ENCODE peak calls at places on chromosome 4, in eight cellular contexts. X is fibroblast of lung, O is adipocyte, T is adrenal gland, I is IMR-90, G is colonic mucosa, K is endothelial cell of umbilical vein, W is GM12878. C is an unnamed sample. For H3K27me3 and H3K4me1, the result is how much of the 10 kb centered on the place peaks cover.

GRCh38 chr4:12179264-12179616 is 750.5 kb upstream of the HS3ST1 start:
- DNase-seq in X (no peak), O (no peak), T (no peak), I (no peak), G (no peak), K (no peak), W (no peak), C (no peak)

GRCh38 chr4:40038972-40039371 is 17.7 kb upstream of the N4BP2 start:
- DNase-seq in X (peak), O (no peak), T (no peak), I (peak), G (no peak), K (peak), W (no peak), C (no peak)

GRCh38 chr4:124872659-124873058 is 160.1 kb upstream of the ANKRD50 start:
- DNase-seq in X (no peak), O (no peak), T (no peak), I (no peak), G (no peak), K (no peak), W (no peak), C (no peak)

GRCh38 chr4:71167083-71167482 is 171.7 kb upstream of the SLC4A4 start:
- DNase-seq in X (no peak), O (no peak), T (no peak), I (no peak), G (no peak), K (no peak), W (no peak), C (no peak)

GRCh38 chr4:98642991-98643426 is 15.4 kb downstream of the TSPAN5 start:
- DNase-seq in X (peak), O (peak), T (no peak), I (peak), G (no peak), K (peak), W (no peak), C (no peak)

GRCh38 chr4:39495446-39496208 is 31.6 kb downstream of the UGDH start:
- DNase-seq in X (peak), O (peak), T (no peak), I (peak), G (no peak), K (no peak), W (no peak), C (no peak)

GRCh38 chr4:11529625-11530201 is 101.0 kb upstream of the HS3ST1 start:
- DNase-seq in X (peak), O (no peak), T (no peak), I (peak), G (no peak), K (peak), W (no peak), C (no peak)

GRCh38 chr4:87865960-87866598 is 33.3 kb downstream of the MEPE start:
- DNase-seq in X (peak), O (peak), T (no peak), I (peak), G (no peak), K (no peak), W (no peak), C (no peak)

GRCh38 chr4:10599574-10599973 is 85.0 kb downstream of the CLNK start:
- DNase-seq in X (no peak), O (no peak), T (no peak), I (peak), G (no peak), K (no peak), W (no peak), C (no peak)

GRCh38 chr4:27638163-27638915 is 777.7 kb downstream of the STIM2 start:
- DNase-seq in X (peak), O (no peak), T (no peak), I (no peak), G (no peak), K (no peak), W (no peak), C (no peak)

GRCh38 chr4:53744446-53745160 is 153.3 kb upstream of the LNX1 start:
- DNase-seq in X (no peak), O (no peak), T (no peak), I (no peak), G (no peak), K (no peak), W (no peak), C (no peak)

GRCh38 chr4:172758586-172759340 is 409.8 kb upstream of the GALNT7 start:
- DNase-seq in X (peak), O (peak), T (no peak), I (peak), G (no peak), K (no peak), W (no peak), C (no peak)

GRCh38 chr4:9703391-9703790 is 78.0 kb upstream of the DRD5 start:
- DNase-seq in X (no peak), O (peak), T (peak), I (no peak), G (peak), K (peak), W (peak), C (peak)

GRCh38 chr4:127549521-127549920 is 83.2 kb upstream of the INTU start:
- DNase-seq in X (peak), O (no peak), T (no peak), I (no peak), G (no peak), K (no peak), W (no peak), C (no peak)

GRCh38 chr4:128811571-128812359 is 2.3 kb downstream of the JADE1 start:
- DNase-seq in X (peak), O (peak), T (peak), I (peak), G (peak), K (peak), W (no peak), C (peak)

GRCh38 chr4:42736538-42736937 is 79.6 kb upstream of the ATP8A1 start:
- DNase-seq in X (no peak), O (no peak), T (no peak), I (no peak), G (no peak), K (no peak), W (no peak), C (no peak)

GRCh38 chr4:83219344-83219990 is 65.1 kb downstream of the COQ2 start:
- DNase-seq in X (peak), O (peak), T (no peak), I (no peak), G (no peak), K (peak), W (peak), C (no peak)

GRCh38 chr4:85170241-85170640 is 203.8 kb upstream of the WDFY3 start:
- DNase-seq in X (no peak), O (no peak), T (no peak), I (no peak), G (no peak), K (no peak), W (no peak), C (no peak)

GRCh38 chr4:13059015-13059414 is 425.1 kb downstream of the RAB28 start:
- DNase-seq in X (no peak), O (no peak), T (no peak), I (no peak), G (no peak), K (no peak), W (no peak), C (no peak)

GRCh38 chr4:75289843-75290616 is 224.2 kb downstream of the RCHY1 start:
- DNase-seq in X (no peak), O (peak), T (no peak), I (no peak), G (peak), K (no peak), W (peak), C (no peak)

GRCh38 chr4:10866691-10867090 is 182.1 kb upstream of the CLNK start:
- DNase-seq in X (no peak), O (no peak), T (no peak), I (no peak), G (no peak), K (no peak), W (no peak), C (no peak)

GRCh38 chr4:128698386-128698785 is 111.1 kb upstream of the JADE1 start:
- DNase-seq in X (no peak), O (no peak), T (no peak), I (no peak), G (no peak), K (no peak), W (no peak), C (no peak)

GRCh38 chr4:182916483-182917181 is 554 bp downstream of the DCTD start:
- DNase-seq in X (peak), O (peak), T (peak), I (peak), G (peak), K (peak), W (no peak), C (peak)

GRCh38 chr4:147820975-147821374 is 89.1 kb downstream of the ARHGAP10 start:
- DNase-seq in X (no peak), O (no peak), T (no peak), I (no peak), G (no peak), K (no peak), W (no peak), C (no peak)

GRCh38 chr4:19592391-19592790 is 659.3 kb upstream of the SLIT2 start:
- DNase-seq in X (peak), O (no peak), T (no peak), I (peak), G (no peak), K (no peak), W (no peak), C (no peak)

GRCh38 chr4:122100508-122100907 is 51.6 kb upstream of the BLTP1 start:
- DNase-seq in X (no peak), O (no peak), T (no peak), I (no peak), G (no peak), K (no peak), W (no peak), C (no peak)

DNA sequence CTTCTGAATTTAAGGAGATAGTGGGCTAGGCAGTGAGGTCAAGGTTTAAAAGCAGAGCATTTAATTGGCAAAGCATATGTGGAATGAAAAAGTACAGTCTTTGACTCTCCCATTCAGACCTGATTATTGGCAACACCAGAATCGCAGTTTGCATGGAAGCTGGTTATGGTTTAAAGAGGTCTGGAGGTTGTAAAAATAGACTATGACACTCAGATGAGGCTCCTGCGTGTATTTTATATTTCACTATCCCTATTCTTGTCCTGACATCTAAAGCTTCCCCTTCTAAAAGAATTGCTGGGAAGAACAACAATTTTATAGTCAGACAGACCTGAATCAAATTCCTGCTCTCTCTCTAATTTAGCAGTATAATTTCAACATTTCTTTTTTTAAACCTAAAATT is 302.9 kb downstream of the PCDH7 start:
- DNase-seq in X (no peak), O (no peak), T (no peak), I (no peak), G (no peak), K (no peak), W (no peak), C (no peak)
- H3K4me3 ChIP-seq in X (no peak), O (no peak), T (no peak), I (no peak), G (no peak), K (no peak), W (no peak), C (no peak)

DNA sequence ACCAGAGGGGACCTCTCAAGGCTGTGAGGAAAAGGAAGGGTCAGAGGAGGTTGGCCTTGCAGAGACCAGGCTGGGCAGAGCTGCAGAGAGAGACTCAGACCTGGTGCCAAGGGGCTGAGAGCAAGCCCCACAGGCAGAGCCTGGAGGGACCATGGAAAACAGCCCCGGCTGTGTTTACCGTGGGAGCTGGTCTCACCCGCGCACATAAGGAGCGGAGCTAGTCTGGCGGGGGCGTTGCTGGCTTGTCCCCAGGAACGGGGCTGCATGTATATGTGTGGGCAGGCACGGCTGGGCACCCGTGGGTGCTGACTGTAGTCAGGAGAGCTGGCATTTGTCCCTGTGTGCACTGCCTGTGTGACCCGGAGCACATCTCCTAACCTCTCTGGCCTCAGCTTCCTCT is 45.7 kb downstream of the C4orf50 start:
- DNase-seq in X (no peak), O (no peak), T (no peak), I (no peak), G (no peak), K (no peak), W (no peak), C (no peak)
- H3K27me3 ChIP-seq in X (under half), O (under half), T (under half), I (under half), G (under half), K (under half), W (under half), C (under half)

GRCh38 chr4:1172971-1173757 is 781 bp upstream of the SPON2 start:
- DNase-seq in X (no peak), O (peak), T (no peak), I (peak), G (peak), K (no peak), W (no peak), C (no peak)
- H3K4me1 ChIP-seq in X (under half), O (under half), T (under half), I (under half), G (under half), K (under half), W (under half), C (under half)

DNA sequence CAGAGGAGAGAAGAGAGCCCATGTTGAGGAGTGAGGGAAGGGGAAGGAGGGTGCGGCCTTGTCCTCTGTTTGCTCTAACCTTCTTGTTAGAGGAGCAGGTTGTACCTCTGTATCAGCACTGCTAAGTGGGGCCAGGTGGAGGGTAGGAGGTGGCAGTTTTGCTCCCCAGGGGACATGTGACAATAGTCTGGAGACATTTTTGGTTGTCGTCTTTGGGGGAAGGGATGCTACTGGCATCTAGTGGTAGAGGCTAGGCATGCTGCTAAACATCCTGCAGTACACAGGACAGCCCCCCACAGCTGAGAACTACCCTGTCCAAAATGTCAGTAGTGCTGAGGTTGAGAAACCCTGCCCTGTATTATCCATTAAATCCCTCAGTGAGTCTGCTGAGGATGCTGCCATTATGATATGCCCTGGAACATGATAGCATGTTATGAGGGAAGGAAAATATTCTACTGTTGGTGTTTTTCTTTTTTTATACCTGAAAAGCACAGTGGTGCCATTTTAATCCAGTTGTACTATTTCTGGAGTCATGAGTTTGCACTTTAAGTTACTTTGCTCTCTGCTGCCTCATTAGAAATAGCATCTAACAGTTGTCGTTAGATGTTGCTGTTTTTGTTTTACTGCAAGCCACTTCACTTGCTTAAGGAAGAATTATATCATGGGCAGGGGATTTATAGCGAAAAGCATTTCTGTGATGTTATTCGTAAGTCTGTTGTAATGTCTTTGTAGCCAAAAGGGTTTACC is 90.6 kb downstream of the LRP2BP start:
- DNase-seq in X (peak), O (peak), T (no peak), I (peak), G (no peak), K (peak), W (peak), C (no peak)
- H3K4me3 ChIP-seq in X (no peak), O (no peak), T (no peak), I (no peak), G (no peak), K (no peak), W (no peak), C (no peak)

GRCh38 chr4:101050836-101051205 is 296.5 kb downstream of the PPP3CA start:
- DNase-seq in X (no peak), O (no peak), T (no peak), I (no peak), G (no peak), K (no peak), W (no peak), C (no peak)

GRCh38 chr4:101055392-101055791 is 291.9 kb downstream of the PPP3CA start:
- DNase-seq in X (no peak), O (no peak), T (no peak), I (no peak), G (no peak), K (no peak), W (no peak), C (no peak)

GRCh38 chr4:101044766-101045165 is 302.6 kb downstream of the PPP3CA start:
- DNase-seq in X (no peak), O (no peak), T (no peak), I (no peak), G (no peak), K (no peak), W (no peak), C (no peak)

GRCh38 chr4:101049549-101050001 is 297.8 kb downstream of the PPP3CA start:
- DNase-seq in X (no peak), O (no peak), T (no peak), I (no peak), G (no peak), K (no peak), W (no peak), C (no peak)

GRCh38 chr4:101050088-101050835 is 297.1 kb downstream of the PPP3CA start:
- DNase-seq in X (no peak), O (no peak), T (no peak), I (no peak), G (no peak), K (no peak), W (no peak), C (no peak)
- H3K27me3 ChIP-seq in X (under half), O (under half), T (under half), I (under half), G (under half), K (under half), W (under half), C (under half)

GRCh38 chr4:184400891-184401290 is 73.5 kb downstream of the IRF2 start:
- DNase-seq in X (peak), O (no peak), T (no peak), I (no peak), G (no peak), K (peak), W (no peak), C (no peak)

GRCh38 chr4:184400375-184400870 is 73.9 kb downstream of the IRF2 start:
- DNase-seq in X (peak), O (peak), T (no peak), I (peak), G (no peak), K (peak), W (no peak), C (no peak)

GRCh38 chr4:184402740-184403383 is 71.5 kb downstream of the IRF2 start:
- DNase-seq in X (no peak), O (no peak), T (no peak), I (no peak), G (no peak), K (no peak), W (no peak), C (no peak)

GRCh38 chr4:184402239-184402638 is 72.1 kb downstream of the IRF2 start:
- DNase-seq in X (no peak), O (no peak), T (no peak), I (no peak), G (no peak), K (no peak), W (no peak), C (no peak)

GRCh38 chr4:184401397-184402171 is 72.8 kb downstream of the IRF2 start:
- DNase-seq in X (peak), O (no peak), T (no peak), I (no peak), G (no peak), K (peak), W (no peak), C (no peak)
- H3K4me1 ChIP-seq in X (under half), O (half or more), T (half or more), I (under half), G (under half), K (under half), W (under half), C (under half)

GRCh38 chr4:143404555-143404954 is 67.9 kb downstream of the GAB1 start:
- DNase-seq in X (no peak), O (no peak), T (no peak), I (no peak), G (no peak), K (no peak), W (peak), C (no peak)

GRCh38 chr4:143405197-143405730 is 68.6 kb downstream of the GAB1 start:
- DNase-seq in X (no peak), O (no peak), T (no peak), I (no peak), G (no peak), K (no peak), W (no peak), C (no peak)

GRCh38 chr4:143406523-143406922 is 69.8 kb downstream of the GAB1 start:
- DNase-seq in X (peak), O (no peak), T (peak), I (no peak), G (peak), K (peak), W (no peak), C (peak)

GRCh38 chr4:143410015-143410414 is 73.3 kb downstream of the GAB1 start:
- DNase-seq in X (no peak), O (no peak), T (no peak), I (no peak), G (no peak), K (no peak), W (no peak), C (no peak)

GRCh38 chr4:143407475-143407874 is 70.8 kb downstream of the GAB1 start:
- DNase-seq in X (no peak), O (no peak), T (no peak), I (no peak), G (no peak), K (peak), W (no peak), C (no peak)
- H3K4me3 ChIP-seq in X (no peak), O (peak), T (no peak), I (no peak), G (no peak), K (no peak), W (no peak), C (no peak)

GRCh38 chr4:92501456-92501855 is 197.7 kb downstream of the GRID2 start:
- DNase-seq in X (no peak), O (no peak), T (no peak), I (no peak), G (no peak), K (no peak), W (no peak), C (no peak)
- H3K27me3 ChIP-seq in X (under half), O (under half), T (under half), I (under half), G (under half), K (under half), W (under half), C (under half)